ENCODE peak calls at places on chromosomes 13 and 19, in eight cellular contexts. L, T, N, R, I, C, Q and M are unnamed samples.
A peak's percentile ranks its signal among the peaks of the same experiment; 100 is the strongest.

GRCh38 chr19:8041553-8041952 is 11.0 kb upstream of the CCL25 start:
- DNase-seq in L (no peak), T (no peak), N (no peak), R (no peak), I (no peak), C (no peak), Q (no peak), M (no peak)

GRCh38 chr13:28849441-28849840 is 29.3 kb downstream of the MTUS2 start:
- DNase-seq in L (no peak), T (no peak), N (no peak), R (no peak), I (no peak), C (no peak), Q (no peak), M (no peak)

GRCh38 chr13:36555151-36555986 is 118.5 kb upstream of the SERTM1 start:
- DNase-seq in L (no peak), T (no peak), N (no peak), R (no peak), I (no peak), C (no peak), Q (no peak), M (no peak)

GRCh38 chr13:107835339-107836018 is 379.9 kb downstream of the LIG4 start:
- DNase-seq in L (no peak), T (no peak), N (no peak), R (no peak), I (no peak), C (no peak), Q (no peak), M (no peak)

GRCh38 chr19:5251096-5252065 is 89.2 kb downstream of the PTPRS start:
- DNase-seq in L (no peak), T (no peak), N (no peak), R (no peak), I (no peak), C (no peak), Q (no peak), M (no peak)

GRCh38 chr13:45194081-45194939 is 6.5 kb downstream of the KCTD4 start:
- DNase-seq in L (no peak), T (no peak), N (no peak), R (no peak), I (peak; percentile 8), C (no peak), Q (peak; percentile 23), M (no peak)

GRCh38 chr13:34155931-34156607 is 338.1 kb downstream of the RFC3 start:
- DNase-seq in L (no peak), T (no peak), N (peak; percentile 36), R (no peak), I (no peak), C (no peak), Q (no peak), M (no peak)

GRCh38 chr13:36884235-36884634 is 35.8 kb downstream of the SMAD9 start:
- DNase-seq in L (no peak), T (no peak), N (no peak), R (no peak), I (no peak), C (no peak), Q (no peak), M (no peak)

GRCh38 chr19:31334101-31334848 is 15.0 kb downstream of the TSHZ3 start:
- DNase-seq in L (no peak), T (no peak), N (no peak), R (no peak), I (no peak), C (no peak), Q (no peak), M (no peak)

GRCh38 chr19:29845576-29846176 is 33.9 kb downstream of the CCNE1 start:
- DNase-seq in L (no peak), T (no peak), N (peak; percentile 36), R (no peak), I (peak; percentile 13), C (no peak), Q (peak; percentile 37), M (peak; percentile 23)

GRCh38 chr19:49339364-49340068 is 4.3 kb downstream of the CD37 start:
- DNase-seq in L (peak; percentile 91), T (peak; percentile 83), N (peak; percentile 87), R (peak; percentile 90), I (peak; percentile 96), C (peak; percentile 87), Q (peak; percentile 84), M (peak; percentile 96)

GRCh38 chr13:24459234-24459633 is 53.3 kb downstream of the PARP4 start:
- DNase-seq in L (no peak), T (no peak), N (no peak), R (no peak), I (no peak), C (no peak), Q (no peak), M (no peak)

GRCh38 chr13:21123956-21124355 is 52.4 kb downstream of the SKA3 start:
- DNase-seq in L (no peak), T (no peak), N (no peak), R (no peak), I (no peak), C (no peak), Q (no peak), M (peak; percentile 40)

GRCh38 chr19:42111811-42112210 is 20.4 kb downstream of the POU2F2 start:
- DNase-seq in L (no peak), T (no peak), N (no peak), R (no peak), I (no peak), C (no peak), Q (no peak), M (no peak)

GRCh38 chr13:61128850-61129645 is 286.6 kb downstream of the PCDH20 start:
- DNase-seq in L (no peak), T (no peak), N (no peak), R (no peak), I (no peak), C (no peak), Q (no peak), M (no peak)

DNA sequence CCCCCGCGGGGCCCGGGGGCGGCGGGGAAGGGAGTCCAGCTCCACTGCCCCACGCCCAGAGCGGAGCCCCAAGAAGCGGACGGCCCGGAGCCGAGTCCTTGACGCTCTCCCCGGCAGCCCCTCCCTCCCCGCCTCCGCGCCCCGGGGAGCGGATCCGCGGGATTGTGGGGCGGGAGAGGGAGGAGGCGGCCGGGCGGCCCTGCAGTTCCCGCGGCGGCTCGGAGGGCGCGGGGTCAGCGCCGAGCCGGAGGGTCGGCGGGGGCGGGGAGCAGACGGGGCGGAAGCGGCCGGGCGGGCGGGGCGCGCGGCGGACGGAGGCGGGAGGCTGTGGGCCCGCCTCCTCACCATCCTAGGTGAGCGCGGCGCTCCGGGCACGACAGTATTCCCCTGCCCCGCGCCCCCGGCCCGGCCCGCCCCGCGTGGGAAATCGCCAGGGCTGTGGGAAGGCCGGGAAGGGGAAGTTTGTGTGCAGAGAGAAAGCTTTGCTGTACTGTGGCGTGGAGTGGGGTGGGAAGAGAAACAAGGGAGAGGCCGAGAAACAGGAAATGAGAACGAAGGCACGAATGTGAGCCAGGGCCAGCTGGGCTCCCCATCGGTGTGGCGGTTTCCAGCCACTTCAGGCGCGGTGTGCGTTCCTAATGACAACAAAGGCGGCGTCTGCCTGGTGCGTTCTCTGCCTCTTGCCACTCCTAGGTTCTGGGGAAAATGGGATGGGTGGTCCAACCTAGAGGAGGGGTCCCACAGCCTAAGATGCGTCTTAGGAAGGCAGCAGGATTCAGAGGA is 1.3 kb upstream of the KLF12 start:
- DNase-seq in L (peak; percentile 50), T (peak; percentile 56), N (peak; percentile 62), R (peak; percentile 87), I (peak; percentile 47), C (peak; percentile 68), Q (peak; percentile 78), M (peak; percentile 36)
- TF ChIP-seq POLR2A in L (no peak), T (no peak), N (no peak), R (no peak), I (no peak), C (no peak), Q (peak; percentile 60), M (no peak)

GRCh38 chr19:6754136-6754535 is 13.1 kb downstream of the SH2D3A start:
- DNase-seq in L (no peak), T (no peak), N (no peak), R (no peak), I (no peak), C (no peak), Q (no peak), M (peak; percentile 86)
- H3K4me3 ChIP-seq in L (no peak overlapping the region), T (no peak overlapping the region), N (no peak overlapping the region), R (no peak overlapping the region), I (no peak overlapping the region), C (no peak overlapping the region), Q (no peak overlapping the region), M (no peak overlapping the region)

GRCh38 chr13:113393572-113394503 is 29.9 kb upstream of the GRTP1 start:
- DNase-seq in L (peak; percentile 89), T (no peak), N (peak; percentile 81), R (peak; percentile 92), I (peak; percentile 83), C (peak; percentile 88), Q (peak; percentile 83), M (peak; percentile 94)
- TF ChIP-seq POLR2A in L (no peak), T (no peak), N (no peak), R (peak; percentile 36), I (no peak), C (no peak), Q (no peak), M (no peak)

GRCh38 chr13:114064516-114065140 is 67.8 kb downstream of the RASA3 start:
- DNase-seq in L (no peak), T (no peak), N (peak; percentile 47), R (peak; percentile 64), I (no peak), C (peak; percentile 51), Q (peak; percentile 40), M (no peak)

GRCh38 chr13:114062754-114063153 is 69.7 kb downstream of the RASA3 start:
- DNase-seq in L (no peak), T (no peak), N (no peak), R (peak; percentile 64), I (no peak), C (no peak), Q (no peak), M (no peak)

GRCh38 chr13:114062341-114062740 is 70.1 kb downstream of the RASA3 start:
- DNase-seq in L (no peak), T (no peak), N (no peak), R (peak; percentile 63), I (no peak), C (no peak), Q (no peak), M (no peak)

GRCh38 chr13:114065141-114065925 is 67.1 kb downstream of the RASA3 start:
- DNase-seq in L (peak; percentile 89), T (peak; percentile 88), N (peak; percentile 81), R (peak; percentile 89), I (peak; percentile 86), C (peak; percentile 79), Q (peak; percentile 80), M (peak; percentile 96)

DNA sequence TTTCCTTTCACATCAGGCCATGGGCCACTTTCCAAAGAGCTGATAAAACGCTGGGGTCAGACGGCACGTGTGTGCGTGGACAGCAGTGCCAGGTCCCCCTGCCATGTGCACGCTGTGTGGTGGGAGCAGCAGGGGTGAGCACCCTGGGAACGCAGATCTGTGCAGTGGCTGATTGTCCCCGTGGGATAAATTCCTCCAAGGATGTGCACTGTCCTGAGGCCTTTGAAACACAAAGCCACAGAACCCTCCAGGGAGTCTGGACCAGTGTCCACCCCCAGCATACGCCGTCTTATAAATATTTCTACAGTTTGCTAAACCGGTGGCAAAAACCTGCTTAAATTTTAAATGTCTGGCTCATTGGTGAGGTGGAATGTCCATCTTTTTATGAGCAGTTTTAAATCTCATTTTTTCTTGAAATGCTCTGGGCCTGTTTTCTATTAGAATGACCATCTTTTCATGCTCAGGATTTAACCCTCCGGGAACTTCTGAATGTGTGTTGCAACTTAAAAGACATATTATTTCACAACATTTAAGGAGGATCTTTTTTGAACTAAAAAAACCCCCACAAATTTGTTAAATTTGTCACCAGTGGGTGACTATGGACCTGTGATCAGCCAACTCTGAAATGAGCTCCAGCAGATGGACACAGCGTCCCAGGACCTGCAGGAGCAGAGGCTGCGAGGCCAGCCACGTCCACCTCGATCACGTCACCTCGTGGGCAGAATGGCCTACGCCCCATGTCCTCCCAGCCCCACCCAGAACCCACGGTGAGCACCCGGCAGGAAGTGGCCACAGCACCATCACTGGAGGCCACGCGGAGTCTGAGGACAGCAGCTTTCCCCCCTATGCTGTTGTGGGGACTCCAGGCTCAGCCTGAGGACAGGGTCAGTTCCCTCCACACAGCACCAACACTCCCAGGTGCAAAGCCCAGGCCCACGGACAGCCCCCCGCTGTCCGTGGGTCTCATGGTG is 68.6 kb downstream of the RASA3 start:
- DNase-seq in L (peak; percentile 80), T (no peak), N (no peak), R (peak; percentile 76), I (peak; percentile 54), C (peak; percentile 68), Q (peak; percentile 66), M (no peak)
- H3K4me3 ChIP-seq in L (peak overlapping the region; percentile 34), T (peak overlapping the region; percentile 62), N (peak overlapping the region; percentile 38), R (peak overlapping the region; percentile 21), I (no peak overlapping the region), C (peak overlapping the region; percentile 40), Q (peak overlapping the region; percentile 34), M (no peak overlapping the region)